ENCODE peak calls at places on chromosomes 11 and 22, in four cellular contexts. T is stomach; G is GM23248; H is CD8-positive, alpha-beta T cell. Z is an unnamed sample.

GRCh38 chr22:49767355-49768062 is 60.2 kb downstream of the BRD1 start:
- DNase-seq in T (no peak), G (peak; percentile 63), H (no peak), Z (no peak)

GRCh38 chr11:26522912-26523610 is 49.0 kb downstream of the MUC15 start:
- DNase-seq in T (no peak), G (peak; percentile 36), H (no peak), Z (no peak)

GRCh38 chr11:85844439-85845051 is 10.6 kb upstream of the CCDC83 start:
- DNase-seq in T (no peak), G (peak; percentile 82), H (no peak), Z (no peak)

GRCh38 chr11:45021001-45021400 is 70.3 kb upstream of the TP53I11 start:
- DNase-seq in T (no peak), G (no peak), H (no peak), Z (no peak)

GRCh38 chr11:121265586-121265985 is 27.0 kb upstream of the SC5D start:
- DNase-seq in T (no peak), G (no peak), H (no peak), Z (no peak)

GRCh38 chr11:3169235-3169951 is 4.3 kb upstream of the OSBPL5 start:
- DNase-seq in T (peak; percentile 34), G (peak; percentile 91), H (no peak), Z (no peak)

GRCh38 chr11:45045692-45046471 is 95.2 kb upstream of the TP53I11 start:
- DNase-seq in T (peak; percentile 31), G (peak; percentile 87), H (no peak), Z (no peak)

GRCh38 chr11:108643974-108644373 is 20.9 kb upstream of the DDX10 start:
- DNase-seq in T (no peak), G (no peak), H (no peak), Z (no peak)

GRCh38 chr11:120097721-120098385 is 40.1 kb downstream of the TRIM29 start:
- DNase-seq in T (no peak), G (no peak), H (no peak), Z (no peak)

GRCh38 chr22:29265929-29266328 is 1.9 kb downstream of the RHBDD3 start:
- DNase-seq in T (no peak), G (no peak), H (no peak), Z (no peak)

GRCh38 chr11:6646631-6647281 is 8.9 kb downstream of the DCHS1 start:
- DNase-seq in T (no peak), G (peak; percentile 63), H (peak; percentile 34), Z (no peak)

GRCh38 chr11:8814209-8814922 is 96.6 kb upstream of the AKIP1 start:
- DNase-seq in T (no peak), G (peak; percentile 57), H (no peak), Z (no peak)

GRCh38 chr22:42725606-42726355 is 5.1 kb upstream of the A4GALT start:
- DNase-seq in T (no peak), G (no peak), H (no peak), Z (no peak)

GRCh38 chr11:10201343-10201742 is 92.7 kb downstream of the SBF2 start:
- DNase-seq in T (no peak), G (no peak), H (no peak), Z (no peak)

GRCh38 chr11:121687961-121688566 is 235.3 kb upstream of the SORL1-AS1 start:
- DNase-seq in T (no peak), G (no peak), H (no peak), Z (no peak)

GRCh38 chr11:107043242-107043991 is 25.1 kb upstream of the GUCY1A2 start:
- DNase-seq in T (no peak), G (peak; percentile 96), H (no peak), Z (no peak)

GRCh38 chr11:17915500-17916143 is 97.2 kb downstream of the SERGEF start:
- DNase-seq in T (no peak), G (peak; percentile 10), H (no peak), Z (no peak)

GRCh38 chr11:63609536-63609935 is 4.7 kb downstream of the PLAAT3 start:
- DNase-seq in T (peak; percentile 33), G (no peak), H (no peak), Z (no peak)

DNA sequence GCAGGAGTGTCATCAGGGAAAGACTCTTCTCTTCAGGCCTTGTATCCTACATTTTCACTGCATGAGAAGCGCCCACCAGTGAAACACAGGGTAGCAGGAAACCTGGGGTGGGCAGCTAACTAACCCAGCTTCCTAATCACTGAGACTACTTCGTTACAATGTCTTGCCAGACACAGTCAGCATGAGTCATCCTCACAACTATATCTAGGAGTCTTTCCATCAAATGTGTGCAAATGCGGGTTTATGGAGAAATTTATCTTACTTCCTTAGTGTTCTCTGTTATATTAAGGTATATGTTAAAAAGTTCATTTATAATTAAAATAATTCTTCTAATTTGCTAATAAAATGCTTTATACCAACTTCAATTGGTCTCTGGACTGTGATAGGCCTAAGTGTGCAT is 79.9 kb upstream of the RAB1B start:
- DNase-seq in T (no peak), G (peak; percentile 90), H (no peak), Z (no peak)
- H3K4me1 ChIP-seq in T (peaks cover 7% of the 10 kb centered on the region), G (peaks cover 26% of the 10 kb centered on the region), H (peaks cover 11% of the 10 kb centered on the region), Z (peaks cover 3% of the 10 kb centered on the region)

GRCh38 chr11:124762077-124762623 is at the start of gene ESAM:
- DNase-seq in T (peak; percentile 76), G (peak; percentile 23), H (peak; percentile 59), Z (no peak)
- H3K27ac ChIP-seq in T (peak within 1 kb of the TSS; percentile 83), G (no peak within 1 kb of the TSS), H (no peak within 1 kb of the TSS), Z (peak within 1 kb of the TSS; percentile 43)

DNA sequence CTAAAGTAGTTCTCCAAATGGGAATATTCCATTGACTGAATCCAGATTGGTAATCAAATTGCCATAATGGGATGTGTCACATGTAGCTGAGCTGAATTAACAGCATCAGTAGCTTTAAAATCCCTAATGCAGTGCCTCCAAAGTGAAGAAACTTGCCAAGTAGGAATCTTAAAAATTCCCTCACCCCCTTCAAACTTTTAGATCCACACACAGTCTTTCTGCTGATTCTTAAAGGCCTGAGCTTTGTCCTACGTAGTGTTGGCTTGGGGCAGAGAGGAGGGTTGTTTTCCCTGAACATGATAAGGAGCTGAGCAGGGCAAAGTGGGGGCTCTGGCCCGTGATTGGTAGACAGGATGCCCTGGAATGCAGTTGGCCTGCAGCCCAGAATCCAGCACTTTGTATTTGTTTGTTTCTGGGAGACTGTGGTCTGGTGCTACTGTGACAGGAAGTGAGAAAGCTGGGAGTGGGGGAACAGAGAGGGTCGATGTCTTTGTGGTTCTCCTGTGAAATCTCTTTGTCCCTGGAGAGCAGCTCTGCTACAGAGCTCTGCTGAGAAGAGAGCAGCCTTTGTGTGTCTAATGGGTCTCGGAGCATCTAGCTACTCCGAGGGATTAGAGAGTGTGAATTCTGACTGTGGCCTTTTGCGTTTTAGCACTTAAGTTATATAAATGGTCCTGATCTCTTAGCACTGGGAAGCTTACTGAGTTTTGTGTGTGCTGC is 16.9 kb downstream of the CTNND1 start:
- DNase-seq in T (peak; percentile 95), G (peak; percentile 92), H (no peak), Z (no peak)
- H3K4me1 ChIP-seq in T (peaks cover 94% of the 10 kb centered on the region), G (peaks cover 55% of the 10 kb centered on the region), H (peaks cover 26% of the 10 kb centered on the region), Z (peaks cover 100% of the 10 kb centered on the region)

GRCh38 chr11:61912530-61912898 is 4.9 kb downstream of the RAB3IL1 start:
- DNase-seq in T (no peak), G (no peak), H (no peak), Z (no peak)

GRCh38 chr11:61911124-61911700 is 6.2 kb downstream of the RAB3IL1 start:
- DNase-seq in T (no peak), G (no peak), H (no peak), Z (no peak)

GRCh38 chr11:61908730-61909622 is 8.4 kb downstream of the RAB3IL1 start:
- DNase-seq in T (no peak), G (no peak), H (no peak), Z (no peak)

GRCh38 chr11:61911701-61912529 is 5.5 kb downstream of the RAB3IL1 start:
- DNase-seq in T (no peak), G (no peak), H (no peak), Z (no peak)

GRCh38 chr11:61910473-61911123 is 6.8 kb downstream of the RAB3IL1 start:
- DNase-seq in T (no peak), G (peak; percentile 27), H (no peak), Z (no peak)
- H3K27ac ChIP-seq in T (peak overlapping the region; percentile 44), G (no peak overlapping the region), H (no peak overlapping the region), Z (peak overlapping the region; percentile 11)

GRCh38 chr11:76090821-76091220 is 115.5 kb downstream of the WNT11 start:
- DNase-seq in T (no peak), G (no peak), H (no peak), Z (no peak)

GRCh38 chr11:76083563-76084451 is 122.5 kb downstream of the WNT11 start:
- DNase-seq in T (no peak), G (peak; percentile 36), H (no peak), Z (no peak)

GRCh38 chr11:76087749-76088148 is 118.6 kb downstream of the WNT11 start:
- DNase-seq in T (no peak), G (no peak), H (no peak), Z (no peak)

GRCh38 chr11:76086713-76087635 is 119.3 kb downstream of the WNT11 start:
- DNase-seq in T (no peak), G (peak; percentile 88), H (no peak), Z (no peak)

GRCh38 chr11:76085321-76085720 is 121.0 kb downstream of the WNT11 start:
- DNase-seq in T (no peak), G (no peak), H (no peak), Z (no peak)
- H3K4me1 ChIP-seq in T (no peaks in the 10 kb centered on the region), G (peaks cover 30% of the 10 kb centered on the region), H (no peaks in the 10 kb centered on the region), Z (no peaks in the 10 kb centered on the region)

GRCh38 chr22:37906364-37907008 is 389 bp downstream of the MICALL1 start:
- DNase-seq in T (no peak), G (peak; percentile 49), H (peak; percentile 39), Z (no peak)

GRCh38 chr22:37905534-37906363 is at the start of gene MICALL1:
- DNase-seq in T (peak; percentile 87), G (peak; percentile 91), H (peak; percentile 35), Z (no peak)

GRCh38 chr22:37907036-37907954 is 1.2 kb downstream of the MICALL1 start:
- DNase-seq in T (no peak), G (peak; percentile 75), H (no peak), Z (no peak)

GRCh38 chr22:37909756-37910155 is 3.7 kb downstream of the MICALL1 start:
- DNase-seq in T (no peak), G (peak; percentile 37), H (no peak), Z (no peak)

DNA sequence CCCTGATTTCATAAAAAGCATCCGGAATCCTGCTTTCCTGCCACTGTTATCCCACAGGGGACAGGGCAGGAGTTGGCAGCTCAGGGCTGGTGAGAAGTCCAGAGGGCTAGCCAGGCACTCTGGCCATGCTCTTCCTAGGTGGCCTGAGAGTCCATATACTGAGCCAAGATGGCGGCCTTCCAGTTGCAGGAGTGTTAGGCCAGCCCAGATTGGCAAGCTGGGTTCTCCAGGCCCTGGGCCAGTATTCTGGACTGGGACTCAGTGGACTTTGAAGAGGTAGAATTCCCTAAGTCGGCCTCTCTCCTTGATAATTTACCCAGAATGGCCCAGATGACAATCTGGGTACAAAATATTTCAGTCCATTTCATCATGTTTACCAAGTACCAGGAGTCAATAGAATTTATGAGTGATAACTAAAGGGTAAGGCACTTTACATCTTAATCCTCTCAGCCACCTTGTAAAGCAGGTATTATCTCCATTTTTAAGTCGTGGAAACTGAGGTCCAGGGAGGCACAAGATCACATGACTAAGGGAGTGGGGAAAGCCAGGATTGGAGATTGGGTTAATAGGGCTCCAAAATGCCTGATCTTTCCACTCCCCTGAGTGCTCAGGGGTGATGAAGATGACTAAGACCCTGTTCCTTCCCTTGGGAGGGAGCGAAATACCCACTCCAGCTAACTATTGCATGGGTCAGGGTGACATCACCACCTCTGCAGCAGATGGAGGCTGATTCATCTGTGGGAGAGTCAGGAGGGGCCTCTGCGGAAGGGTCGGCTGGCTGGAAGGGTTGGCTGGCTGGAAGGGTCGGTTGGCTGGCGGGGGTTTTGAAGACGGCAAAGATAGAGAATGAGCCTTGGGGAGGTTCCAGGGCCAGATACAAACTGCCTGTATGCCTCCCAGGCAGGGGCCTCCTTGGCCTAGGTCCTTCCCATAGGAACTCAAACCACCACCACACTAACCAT is 1.2 kb upstream of the MICALL1 start:
- DNase-seq in T (peak; percentile 65), G (peak; percentile 99), H (no peak), Z (no peak)
- H3K27ac ChIP-seq in T (peak overlapping the region; percentile 93), G (peak overlapping the region; percentile 99), H (no peak overlapping the region), Z (peak overlapping the region; percentile 99)